ENCODE peak calls at places on chromosomes 13 and 19, in four cellular contexts. One of them, this sample, is unnamed. For H3K4me1, the result is how much of the 10 kb centered on the place peaks cover.

GRCh38 chr13:67803118-67803517 is 573.0 kb upstream of the PCDH9 start:
- DNase-seq in kidney: no peak
- DNase-seq in HCT116: no peak
- DNase-seq in mesendoderm: no peak
- DNase-seq in this sample: no peak

GRCh38 chr19:3759482-3760254 is 1.8 kb downstream of the APBA3 start:
- DNase-seq in mesendoderm: no peak
- DNase-seq in kidney: peak
- DNase-seq in HCT116: no peak
- DNase-seq in this sample: no peak

GRCh38 chr13:51816604-51817254 is 12.8 kb upstream of the DHRS12 start:
- DNase-seq in mesendoderm: no peak
- DNase-seq in HCT116: peak
- DNase-seq in kidney: no peak
- DNase-seq in this sample: no peak

GRCh38 chr13:85236431-85236830 is 562.8 kb downstream of the SLITRK6 start:
- DNase-seq in kidney: no peak
- DNase-seq in mesendoderm: no peak
- DNase-seq in HCT116: no peak
- DNase-seq in this sample: no peak

GRCh38 chr13:58838615-58839014 is 1207.1 kb downstream of the PCDH17 start:
- DNase-seq in HCT116: no peak
- DNase-seq in kidney: no peak
- DNase-seq in mesendoderm: no peak
- DNase-seq in this sample: no peak

GRCh38 chr13:87376081-87376480 is 295.1 kb upstream of the SLITRK5 start:
- DNase-seq in HCT116: no peak
- DNase-seq in kidney: no peak
- DNase-seq in mesendoderm: peak
- DNase-seq in this sample: no peak

GRCh38 chr13:55029280-55029679 is 2000.7 kb downstream of the OLFM4 start:
- DNase-seq in HCT116: no peak
- DNase-seq in kidney: no peak
- DNase-seq in mesendoderm: no peak
- DNase-seq in this sample: no peak

GRCh38 chr13:45384474-45385174 is 33.5 kb downstream of the SLC25A30 start:
- DNase-seq in mesendoderm: no peak
- DNase-seq in HCT116: no peak
- DNase-seq in kidney: no peak
- DNase-seq in this sample: no peak

GRCh38 chr13:73703606-73704005 is 430.6 kb downstream of the KLF12 start:
- DNase-seq in kidney: no peak
- DNase-seq in mesendoderm: no peak
- DNase-seq in HCT116: no peak
- DNase-seq in this sample: no peak

GRCh38 chr19:29668746-29669609 is 3.7 kb downstream of the PLEKHF1 start:
- DNase-seq in mesendoderm: no peak
- DNase-seq in kidney: no peak
- DNase-seq in HCT116: no peak
- DNase-seq in this sample: no peak

GRCh38 chr19:29665826-29666633 is 769 bp downstream of the PLEKHF1 start:
- DNase-seq in HCT116: no peak
- DNase-seq in mesendoderm: peak
- DNase-seq in kidney: peak
- DNase-seq in this sample: peak

GRCh38 chr19:29666634-29667389 is 1.6 kb downstream of the PLEKHF1 start:
- DNase-seq in kidney: peak
- DNase-seq in HCT116: no peak
- DNase-seq in mesendoderm: peak
- DNase-seq in this sample: peak

GRCh38 chr19:29667941-29668340 is 2.7 kb downstream of the PLEKHF1 start:
- DNase-seq in HCT116: no peak
- DNase-seq in mesendoderm: no peak
- DNase-seq in kidney: peak
- DNase-seq in this sample: no peak

DNA sequence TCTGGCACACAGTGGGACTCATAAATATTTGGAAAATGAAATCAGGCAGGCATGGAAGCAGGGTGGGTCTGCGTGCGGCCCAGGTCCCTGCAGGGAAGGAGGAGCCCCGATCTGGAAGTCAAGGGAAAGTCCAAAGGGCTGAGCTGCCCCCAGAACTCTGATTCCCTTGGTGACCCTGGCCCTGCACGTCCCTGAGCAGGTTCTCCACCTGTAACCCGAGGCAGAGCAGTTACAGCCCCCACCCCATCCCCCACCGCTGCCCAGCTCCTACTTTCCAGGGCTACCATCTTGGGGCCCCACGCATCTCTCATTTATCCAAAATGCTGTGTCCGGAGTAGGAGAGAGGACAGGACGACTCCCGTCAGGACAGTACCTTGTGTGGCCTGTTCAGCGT is 2.1 kb downstream of the PLEKHF1 start:
- DNase-seq in HCT116: no peak
- DNase-seq in kidney: no peak
- DNase-seq in mesendoderm: no peak
- DNase-seq in this sample: no peak
- H3K4me1 ChIP-seq in HCT116: under half
- H3K4me1 ChIP-seq in kidney: under half
- H3K4me1 ChIP-seq in mesendoderm: under half
- H3K4me1 ChIP-seq in this sample: under half

GRCh38 chr19:2327773-2328400 is 499 bp downstream of the LSM7 start:
- DNase-seq in kidney: no peak
- DNase-seq in HCT116: peak
- DNase-seq in mesendoderm: peak
- DNase-seq in this sample: peak
- H3K27ac ChIP-seq in kidney: no peak
- H3K27ac ChIP-seq in HCT116: peak
- H3K27ac ChIP-seq in mesendoderm: peak
- H3K27ac ChIP-seq in this sample: peak

GRCh38 chr19:1757468-1758230 is 4.3 kb downstream of the ONECUT3 start:
- DNase-seq in HCT116: no peak
- DNase-seq in kidney: no peak
- DNase-seq in mesendoderm: no peak
- DNase-seq in this sample: peak

GRCh38 chr19:1758231-1758577 is 4.9 kb downstream of the ONECUT3 start:
- DNase-seq in mesendoderm: no peak
- DNase-seq in kidney: no peak
- DNase-seq in HCT116: no peak
- DNase-seq in this sample: no peak

GRCh38 chr19:1756264-1756663 is 3.0 kb downstream of the ONECUT3 start:
- DNase-seq in mesendoderm: no peak
- DNase-seq in HCT116: no peak
- DNase-seq in kidney: no peak
- DNase-seq in this sample: no peak

GRCh38 chr19:1755467-1756155 is 2.3 kb downstream of the ONECUT3 start:
- DNase-seq in mesendoderm: no peak
- DNase-seq in kidney: peak
- DNase-seq in HCT116: no peak
- DNase-seq in this sample: no peak

GRCh38 chr19:1756705-1757445 is 3.6 kb downstream of the ONECUT3 start:
- DNase-seq in mesendoderm: no peak
- DNase-seq in kidney: no peak
- DNase-seq in HCT116: no peak
- DNase-seq in this sample: peak
- H3K4me3 ChIP-seq in mesendoderm: no peak
- H3K4me3 ChIP-seq in kidney: no peak
- H3K4me3 ChIP-seq in HCT116: no peak
- H3K4me3 ChIP-seq in this sample: no peak

GRCh38 chr19:1858412-1859081 is 4.8 kb downstream of the KLF16 start:
- DNase-seq in mesendoderm: no peak
- DNase-seq in kidney: peak
- DNase-seq in HCT116: no peak
- DNase-seq in this sample: no peak
- H3K4me1 ChIP-seq in mesendoderm: under half
- H3K4me1 ChIP-seq in kidney: under half
- H3K4me1 ChIP-seq in HCT116: half or more
- H3K4me1 ChIP-seq in this sample: under half

GRCh38 chr13:113821847-113822246 is 42.0 kb downstream of the GAS6 start:
- DNase-seq in HCT116: no peak
- DNase-seq in kidney: no peak
- DNase-seq in mesendoderm: no peak
- DNase-seq in this sample: no peak

GRCh38 chr13:113818700-113819295 is 45.1 kb downstream of the GAS6 start:
- DNase-seq in mesendoderm: no peak
- DNase-seq in kidney: no peak
- DNase-seq in HCT116: no peak
- DNase-seq in this sample: no peak

GRCh38 chr13:113820813-113821651 is 42.8 kb downstream of the GAS6 start:
- DNase-seq in HCT116: no peak
- DNase-seq in mesendoderm: no peak
- DNase-seq in kidney: no peak
- DNase-seq in this sample: no peak

GRCh38 chr13:113819341-113819730 is 44.5 kb downstream of the GAS6 start:
- DNase-seq in kidney: no peak
- DNase-seq in mesendoderm: no peak
- DNase-seq in HCT116: no peak
- DNase-seq in this sample: no peak

DNA sequence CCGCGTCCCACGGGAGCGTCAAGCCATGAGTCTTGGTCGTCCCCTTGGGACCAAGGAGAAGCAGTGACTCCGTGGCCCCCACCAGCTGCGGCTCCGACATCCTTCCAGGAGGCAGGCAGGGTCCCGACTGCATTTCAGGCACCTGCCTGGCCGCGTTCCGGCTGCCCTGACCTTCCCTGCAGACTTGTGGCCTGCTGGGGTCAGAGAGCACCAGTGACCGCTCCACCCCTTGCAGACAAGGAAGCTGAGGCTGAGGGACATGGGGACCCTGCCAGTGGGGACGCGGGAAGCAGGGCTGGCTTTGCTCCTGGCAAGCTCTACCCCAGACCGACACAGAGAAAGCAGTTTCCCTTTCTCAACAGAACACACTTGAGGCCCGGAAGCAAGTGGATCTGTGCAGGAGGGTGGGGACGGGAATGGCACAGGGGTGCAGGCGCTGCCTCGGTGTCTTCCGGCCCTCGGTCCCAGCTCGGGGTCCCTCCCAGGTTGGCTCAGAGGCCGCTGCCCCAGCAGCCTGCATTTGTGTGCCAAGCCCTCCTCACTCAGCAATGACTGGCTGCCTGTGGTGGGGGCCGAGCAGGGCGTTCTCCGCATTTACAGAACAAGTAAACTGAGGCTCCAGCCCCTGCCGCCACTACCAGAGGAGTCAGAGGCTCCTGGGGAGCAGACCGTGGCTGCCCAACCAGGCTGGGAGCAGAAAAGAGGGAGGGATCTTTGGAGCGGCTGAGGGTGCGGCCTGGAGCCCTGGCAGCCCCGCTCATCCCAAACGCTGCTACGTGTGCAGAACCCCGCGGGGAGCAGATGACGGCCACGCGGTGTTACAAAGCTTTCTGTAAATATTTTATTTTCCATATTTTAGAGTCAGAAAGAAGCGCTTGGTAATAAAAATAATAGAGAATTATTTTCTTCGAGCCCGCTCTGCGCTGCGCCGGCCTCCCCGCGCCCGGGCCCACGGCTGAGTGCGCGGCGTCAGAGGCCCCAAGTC is 43.9 kb downstream of the GAS6 start:
- DNase-seq in mesendoderm: no peak
- DNase-seq in HCT116: no peak
- DNase-seq in kidney: no peak
- DNase-seq in this sample: no peak
- H3K27ac ChIP-seq in mesendoderm: no peak
- H3K27ac ChIP-seq in HCT116: no peak
- H3K27ac ChIP-seq in kidney: no peak
- H3K27ac ChIP-seq in this sample: no peak

DNA sequence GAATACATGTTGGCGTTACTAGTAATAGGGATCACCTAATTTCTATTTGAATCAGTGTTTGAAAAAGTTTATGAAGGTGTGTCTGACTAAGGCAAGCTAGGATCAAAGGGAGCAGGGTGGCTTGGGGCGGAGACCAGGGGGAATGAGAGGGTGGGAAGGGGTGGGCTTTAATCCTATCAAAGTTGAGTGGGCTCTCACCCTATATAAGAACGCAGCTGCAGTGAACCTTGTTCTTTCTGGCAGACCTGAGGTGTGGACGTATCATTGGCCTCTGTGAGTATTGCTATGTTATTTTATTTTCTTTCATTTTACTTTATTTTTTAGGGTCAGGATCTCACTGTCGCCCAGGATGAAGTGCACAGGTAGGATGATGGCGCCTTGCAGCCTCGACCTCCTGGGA is 37.4 kb downstream of the NLRP12 start:
- DNase-seq in HCT116: no peak
- DNase-seq in mesendoderm: no peak
- DNase-seq in kidney: no peak
- DNase-seq in this sample: no peak
- H3K4me3 ChIP-seq in HCT116: no peak
- H3K4me3 ChIP-seq in mesendoderm: no peak
- H3K4me3 ChIP-seq in kidney: no peak
- H3K4me3 ChIP-seq in this sample: peak

GRCh38 chr13:23557733-23558132 is 12.5 kb upstream of the TNFRSF19 start:
- DNase-seq in mesendoderm: no peak
- DNase-seq in kidney: no peak
- DNase-seq in HCT116: no peak
- DNase-seq in this sample: no peak

GRCh38 chr13:23560571-23561089 is 9.6 kb upstream of the TNFRSF19 start:
- DNase-seq in mesendoderm: no peak
- DNase-seq in HCT116: no peak
- DNase-seq in kidney: no peak
- DNase-seq in this sample: no peak

GRCh38 chr13:23554000-23554399 is 16.2 kb upstream of the TNFRSF19 start:
- DNase-seq in HCT116: peak
- DNase-seq in kidney: no peak
- DNase-seq in mesendoderm: no peak
- DNase-seq in this sample: no peak

GRCh38 chr13:23558675-23559536 is 11.3 kb upstream of the TNFRSF19 start:
- DNase-seq in HCT116: peak
- DNase-seq in kidney: peak
- DNase-seq in mesendoderm: peak
- DNase-seq in this sample: no peak

DNA sequence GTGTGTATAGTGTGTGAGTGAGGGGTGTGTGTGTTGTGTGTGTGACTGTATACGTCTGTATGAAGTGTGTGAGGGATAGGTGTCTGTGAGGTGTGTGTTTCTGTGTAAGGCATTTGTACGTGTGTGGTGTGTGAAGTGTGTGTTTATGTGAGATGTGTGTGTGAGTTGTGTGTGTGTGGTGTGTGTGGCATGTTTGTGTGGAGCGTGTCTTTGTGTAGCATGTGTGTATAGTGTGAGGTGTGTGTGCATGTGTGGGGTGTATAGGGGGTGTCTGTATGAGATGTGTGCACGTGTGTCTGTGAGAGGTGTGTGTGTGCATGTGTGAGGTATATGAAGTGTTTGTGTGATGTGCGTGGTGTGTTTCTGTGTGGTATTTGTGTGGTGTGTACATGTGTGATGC is 13.2 kb upstream of the TNFRSF19 start:
- DNase-seq in HCT116: no peak
- DNase-seq in mesendoderm: no peak
- DNase-seq in kidney: no peak
- DNase-seq in this sample: no peak
- H3K4me1 ChIP-seq in HCT116: under half
- H3K4me1 ChIP-seq in mesendoderm: under half
- H3K4me1 ChIP-seq in kidney: under half
- H3K4me1 ChIP-seq in this sample: under half